ENCODE peak calls at places on chromosome 18, in ten cellular contexts. M, T, J, Z, N, K, B, R, Q and P are unnamed samples.

GRCh38 chr18:49849331-49850217 is 36.2 kb upstream of the ACAA2 start:
- DNase-seq in M (no peak), T (peak), J (peak), Z (no peak), N (peak), K (no peak), B (peak), R (peak), Q (peak), P (peak)

GRCh38 chr18:56723706-56724105 is 72.5 kb downstream of the WDR7 start:
- DNase-seq in M (no peak), T (no peak), J (no peak), Z (no peak), N (no peak), K (no peak), B (no peak), R (no peak), Q (no peak), P (no peak)

GRCh38 chr18:40124107-40124506 is 1830.9 kb upstream of the PIK3C3 start:
- DNase-seq in M (no peak), T (peak), J (no peak), Z (no peak), N (no peak), K (no peak), B (no peak), R (no peak), Q (no peak), P (no peak)

GRCh38 chr18:40612356-40612755 is 1342.7 kb upstream of the PIK3C3 start:
- DNase-seq in M (no peak), T (no peak), J (no peak), Z (no peak), N (no peak), K (no peak), B (no peak), R (no peak), Q (no peak), P (no peak)

GRCh38 chr18:59874166-59874565 is 25.6 kb upstream of the PMAIP1 start:
- DNase-seq in M (no peak), T (peak), J (no peak), Z (no peak), N (peak), K (no peak), B (no peak), R (no peak), Q (no peak), P (no peak)

GRCh38 chr18:58140366-58141325 is 96.6 kb downstream of the NEDD4L start:
- DNase-seq in M (no peak), T (no peak), J (no peak), Z (no peak), N (no peak), K (no peak), B (no peak), R (no peak), Q (no peak), P (no peak)

GRCh38 chr18:11955299-11956029 is 25.8 kb upstream of the IMPA2 start:
- DNase-seq in M (no peak), T (peak), J (no peak), Z (no peak), N (no peak), K (no peak), B (peak), R (peak), Q (peak), P (no peak)

GRCh38 chr18:35641916-35642315 is 60.4 kb downstream of the GALNT1 start:
- DNase-seq in M (no peak), T (no peak), J (no peak), Z (no peak), N (no peak), K (no peak), B (no peak), R (no peak), Q (no peak), P (no peak)

GRCh38 chr18:41378628-41379027 is 576.4 kb upstream of the PIK3C3 start:
- DNase-seq in M (no peak), T (peak), J (no peak), Z (no peak), N (no peak), K (no peak), B (no peak), R (no peak), Q (no peak), P (peak)

GRCh38 chr18:967037-967576 is 62.4 kb downstream of the ADCYAP1 start:
- DNase-seq in M (no peak), T (no peak), J (no peak), Z (no peak), N (no peak), K (no peak), B (no peak), R (no peak), Q (no peak), P (no peak)

GRCh38 chr18:79927597-79928562 is 23.6 kb downstream of the SLC66A2 start:
- DNase-seq in M (no peak), T (no peak), J (no peak), Z (peak), N (no peak), K (no peak), B (peak), R (peak), Q (peak), P (peak)

GRCh38 chr18:12059334-12060181 is 34.1 kb upstream of the ANKRD62 start:
- DNase-seq in M (no peak), T (no peak), J (no peak), Z (no peak), N (peak), K (no peak), B (no peak), R (no peak), Q (no peak), P (no peak)

GRCh38 chr18:76080430-76080829 is 414.6 kb downstream of the ZNF516 start:
- DNase-seq in M (no peak), T (no peak), J (no peak), Z (no peak), N (no peak), K (no peak), B (no peak), R (no peak), Q (no peak), P (no peak)

GRCh38 chr18:13580351-13580750 is 146.0 kb downstream of the FAM210A start:
- DNase-seq in M (no peak), T (no peak), J (no peak), Z (peak), N (no peak), K (no peak), B (no peak), R (no peak), Q (peak), P (no peak)

GRCh38 chr18:23177433-23178072 is 42.3 kb downstream of the CABLES1 start:
- DNase-seq in M (no peak), T (no peak), J (no peak), Z (no peak), N (no peak), K (no peak), B (no peak), R (no peak), Q (no peak), P (no peak)

GRCh38 chr18:75293591-75293990 is 83.0 kb downstream of the TSHZ1 start:
- DNase-seq in M (no peak), T (peak), J (no peak), Z (no peak), N (no peak), K (no peak), B (no peak), R (no peak), Q (no peak), P (no peak)

GRCh38 chr18:56036673-56037072 is 448.7 kb upstream of the TCF4 start:
- DNase-seq in M (no peak), T (no peak), J (no peak), Z (no peak), N (no peak), K (no peak), B (no peak), R (no peak), Q (no peak), P (no peak)

GRCh38 chr18:45874501-45875184 is 49.2 kb downstream of the SIGLEC15 start:
- DNase-seq in M (no peak), T (peak), J (no peak), Z (no peak), N (no peak), K (peak), B (no peak), R (peak), Q (no peak), P (no peak)

GRCh38 chr18:80179857-80180558 is 67.3 kb downstream of the PARD6G start:
- DNase-seq in M (no peak), T (no peak), J (no peak), Z (no peak), N (no peak), K (no peak), B (no peak), R (peak), Q (no peak), P (no peak)

GRCh38 chr18:906416-907170 is 1.9 kb downstream of the ADCYAP1 start:
- DNase-seq in M (no peak), T (no peak), J (no peak), Z (no peak), N (no peak), K (no peak), B (no peak), R (no peak), Q (peak), P (peak)

GRCh38 chr18:58370662-58371061 is 258.2 kb downstream of the ALPK2 start:
- DNase-seq in M (no peak), T (no peak), J (no peak), Z (no peak), N (no peak), K (no peak), B (no peak), R (no peak), Q (no peak), P (no peak)

GRCh38 chr18:29254123-29254522 is 1077.2 kb upstream of the CDH2 start:
- DNase-seq in M (no peak), T (no peak), J (no peak), Z (no peak), N (no peak), K (no peak), B (no peak), R (no peak), Q (no peak), P (no peak)

GRCh38 chr18:52069201-52069600 is 270.8 kb upstream of the DCC start:
- DNase-seq in M (no peak), T (no peak), J (no peak), Z (no peak), N (no peak), K (no peak), B (no peak), R (no peak), Q (no peak), P (no peak)

GRCh38 chr18:71327443-71328120 is 1038.7 kb downstream of the SOCS6 start:
- DNase-seq in M (no peak), T (no peak), J (no peak), Z (no peak), N (no peak), K (peak), B (no peak), R (no peak), Q (no peak), P (no peak)

GRCh38 chr18:23939366-23939765 is 75.2 kb upstream of the TTC39C start:
- DNase-seq in M (no peak), T (no peak), J (no peak), Z (no peak), N (no peak), K (no peak), B (no peak), R (no peak), Q (no peak), P (no peak)

GRCh38 chr18:62716679-62717058 is 1.3 kb downstream of the PHLPP1 start:
- DNase-seq in M (no peak), T (peak), J (peak), Z (peak), N (no peak), K (peak), B (peak), R (peak), Q (no peak), P (peak)
- TF ChIP-seq CTCF in M (peak), T (no peak), J (no peak), Z (no peak), N (no peak), K (no peak), B (no peak), R (peak), Q (peak), P (peak)

DNA sequence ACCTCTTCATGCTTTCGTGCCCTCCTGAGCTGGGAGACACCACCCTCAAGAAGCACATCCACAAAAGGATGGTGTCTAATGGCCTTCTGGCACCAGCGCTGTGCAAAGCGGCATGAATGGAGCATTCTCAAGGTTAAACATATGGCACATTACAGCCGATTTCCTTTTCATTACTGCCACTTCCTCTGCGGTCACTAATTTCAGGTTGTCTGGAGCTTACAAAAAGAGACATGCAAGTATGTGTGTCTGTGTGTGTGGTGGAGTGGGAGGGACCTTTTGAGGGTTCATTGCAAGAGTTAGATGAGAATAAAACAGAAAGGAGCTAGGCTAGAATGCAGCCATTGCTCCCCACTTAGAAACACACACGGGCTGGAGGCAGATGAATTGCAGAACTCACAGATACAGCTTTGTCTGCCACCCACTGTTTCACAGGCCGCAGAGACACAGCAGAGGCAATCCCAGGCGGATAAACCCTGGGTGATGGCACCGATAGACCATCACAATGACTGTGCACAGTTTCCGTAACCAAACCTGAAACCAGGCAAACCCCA is 76.0 kb downstream of the TGIF1 start:
- DNase-seq in M (no peak), T (peak), J (no peak), Z (no peak), N (no peak), K (peak), B (no peak), R (peak), Q (peak), P (peak)
- H3K4me3 ChIP-seq in M (no peak), T (no peak), J (no peak), Z (no peak), N (no peak), K (peak), B (no peak), R (no peak), Q (no peak), P (no peak)

GRCh38 chr18:3819933-3820332 is 370.0 kb downstream of the TGIF1 start:
- DNase-seq in M (no peak), T (no peak), J (no peak), Z (no peak), N (no peak), K (no peak), B (no peak), R (no peak), Q (no peak), P (no peak)

GRCh38 chr18:3814840-3815239 is 364.9 kb downstream of the TGIF1 start:
- DNase-seq in M (no peak), T (peak), J (no peak), Z (no peak), N (no peak), K (no peak), B (no peak), R (no peak), Q (no peak), P (no peak)

GRCh38 chr18:3816601-3817363 is 366.8 kb downstream of the TGIF1 start:
- DNase-seq in M (no peak), T (peak), J (no peak), Z (no peak), N (no peak), K (no peak), B (no peak), R (no peak), Q (no peak), P (no peak)

GRCh38 chr18:3821524-3821923 is 371.6 kb downstream of the TGIF1 start:
- DNase-seq in M (no peak), T (no peak), J (no peak), Z (no peak), N (no peak), K (no peak), B (no peak), R (no peak), Q (no peak), P (no peak)

DNA sequence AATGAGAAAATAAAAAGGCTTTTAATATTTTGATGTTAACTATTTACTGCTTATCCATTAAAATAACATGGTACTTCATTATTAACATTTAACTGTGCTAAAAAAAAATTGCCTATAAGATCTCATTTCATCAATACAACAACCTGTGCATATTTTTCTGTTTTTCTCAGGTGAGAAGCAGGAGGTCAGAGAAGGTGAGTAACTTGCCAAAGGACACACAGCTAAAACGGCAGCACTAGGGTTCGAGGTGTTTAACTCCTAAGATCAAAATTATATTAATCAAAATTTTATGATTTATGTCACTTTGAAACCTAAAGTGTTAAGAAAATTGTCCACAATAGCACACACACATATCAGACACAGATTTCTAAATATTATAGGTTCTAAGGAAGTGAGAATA is 366.0 kb downstream of the TGIF1 start:
- DNase-seq in M (no peak), T (no peak), J (no peak), Z (no peak), N (no peak), K (no peak), B (no peak), R (no peak), Q (no peak), P (no peak)
- H3K27ac ChIP-seq in M (no peak), T (no peak), J (no peak), Z (no peak), N (no peak), K (no peak), B (no peak), R (no peak), Q (no peak), P (no peak)

GRCh38 chr18:48678237-48679115 is 139.6 kb downstream of the CTIF start:
- DNase-seq in M (no peak), T (no peak), J (no peak), Z (no peak), N (no peak), K (no peak), B (no peak), R (no peak), Q (no peak), P (no peak)

GRCh38 chr18:48675330-48675761 is 136.5 kb downstream of the CTIF start:
- DNase-seq in M (peak), T (peak), J (peak), Z (peak), N (peak), K (peak), B (peak), R (peak), Q (peak), P (peak)

GRCh38 chr18:48675912-48676311 is 137.1 kb downstream of the CTIF start:
- DNase-seq in M (no peak), T (no peak), J (no peak), Z (no peak), N (no peak), K (no peak), B (no peak), R (no peak), Q (no peak), P (no peak)

GRCh38 chr18:48676346-48676745 is 137.5 kb downstream of the CTIF start:
- DNase-seq in M (no peak), T (no peak), J (no peak), Z (no peak), N (no peak), K (no peak), B (no peak), R (no peak), Q (no peak), P (no peak)

GRCh38 chr18:48676756-48677368 is 138.0 kb downstream of the CTIF start:
- DNase-seq in M (no peak), T (peak), J (peak), Z (no peak), N (no peak), K (peak), B (peak), R (peak), Q (peak), P (peak)
- TF ChIP-seq CTCF in M (peak), T (peak), J (peak), Z (peak), N (peak), K (peak), B (peak), R (peak), Q (peak), P (peak)

GRCh38 chr18:78293940-78294401 is 685.6 kb upstream of the SALL3 start:
- DNase-seq in M (no peak), T (no peak), J (no peak), Z (no peak), N (no peak), K (no peak), B (no peak), R (no peak), Q (peak), P (no peak)
- H3K4me3 ChIP-seq in M (peak), T (no peak), J (peak), Z (peak), N (no peak), K (no peak), B (peak), R (no peak), Q (no peak), P (no peak)

GRCh38 chr18:3603460-3604259 is 153.7 kb downstream of the TGIF1 start:
- DNase-seq in M (no peak), T (peak), J (no peak), Z (no peak), N (peak), K (no peak), B (no peak), R (no peak), Q (peak), P (peak)
- H3K27ac ChIP-seq in M (peak), T (peak), J (peak), Z (peak), N (peak), K (no peak), B (peak), R (peak), Q (peak), P (peak)

GRCh38 chr18:25310045-25310444 is 41.9 kb downstream of the ZNF521 start:
- DNase-seq in M (no peak), T (peak), J (no peak), Z (no peak), N (peak), K (peak), B (no peak), R (no peak), Q (no peak), P (no peak)
- TF ChIP-seq CTCF in M (no peak), T (no peak), J (peak), Z (no peak), N (no peak), K (peak), B (peak), R (no peak), Q (peak), P (no peak)

GRCh38 chr18:21742323-21742687 is 1.7 kb downstream of the MIB1 start:
- DNase-seq in M (no peak), T (peak), J (no peak), Z (no peak), N (no peak), K (no peak), B (no peak), R (no peak), Q (no peak), P (no peak)
- H3K4me3 ChIP-seq in M (peak), T (peak), J (peak), Z (peak), N (peak), K (peak), B (peak), R (peak), Q (peak), P (peak)

DNA sequence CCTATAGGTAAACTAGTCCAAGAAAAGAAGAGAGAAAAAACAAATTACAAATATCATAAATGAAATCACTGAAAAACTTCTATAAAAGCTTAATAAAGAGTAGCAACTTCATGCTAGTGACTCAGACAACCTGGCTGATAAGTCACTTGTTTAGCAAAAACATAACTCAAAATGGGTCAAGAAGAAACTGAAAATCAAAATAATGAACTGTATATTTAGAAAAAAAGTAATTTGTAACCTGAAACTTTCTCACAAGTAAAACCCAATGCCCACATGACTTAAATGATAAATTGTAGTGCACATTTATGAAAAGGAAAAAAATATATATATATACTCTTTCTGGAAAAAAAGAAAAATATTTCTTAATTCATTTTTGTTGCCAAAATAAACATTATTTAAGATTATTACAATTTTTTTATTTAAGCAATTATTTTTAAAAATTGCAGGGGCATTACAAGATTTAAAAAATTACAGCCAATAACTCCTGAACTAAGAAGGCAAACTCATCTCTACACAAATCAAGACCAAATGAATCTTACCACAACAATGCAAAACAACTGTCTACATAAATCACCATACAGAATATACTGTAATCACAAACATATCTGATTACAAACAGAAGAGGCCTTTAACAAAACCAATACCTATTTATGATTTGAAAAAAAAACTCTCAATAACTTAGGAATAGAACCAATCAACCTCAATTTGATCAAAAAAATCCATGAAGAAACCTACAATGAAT is 406.3 kb downstream of the CDH7 start:
- DNase-seq in M (no peak), T (no peak), J (no peak), Z (no peak), N (no peak), K (peak), B (no peak), R (no peak), Q (no peak), P (no peak)
- H3K27ac ChIP-seq in M (no peak), T (no peak), J (no peak), Z (no peak), N (no peak), K (no peak), B (no peak), R (no peak), Q (no peak), P (no peak)